ENCODE peak calls at places on chromosomes 11 and 22, in four cellular contexts. W is K562, T is HepG2, U is H1. M is an unnamed sample.

GRCh38 chr11:86291466-86292262 is 10.4 kb upstream of the HIKESHI start:
- DNase-seq in W (peak; percentile 57), U (no peak), T (peak; percentile 70), M (peak; percentile 49)

GRCh38 chr11:13229136-13229535 is 48.5 kb upstream of the BMAL1 start:
- DNase-seq in W (no peak), U (no peak), T (no peak), M (no peak)

GRCh38 chr22:45163074-45163416 is 680 bp upstream of the NUP50 start:
- DNase-seq in U (no peak), T (no peak), W (peak; percentile 20), M (peak; percentile 8)

GRCh38 chr22:43828711-43829447 is 16.8 kb upstream of the EFCAB6 start:
- DNase-seq in T (no peak), U (no peak), W (no peak), M (no peak)

GRCh38 chr11:5992150-5992549 is 5.4 kb upstream of the OR52L1 start:
- DNase-seq in T (no peak), U (no peak), W (no peak), M (no peak)

GRCh38 chr11:17839973-17840611 is 105.5 kb downstream of the KCNC1 start:
- DNase-seq in T (no peak), U (no peak), W (no peak), M (no peak)

GRCh38 chr11:834371-835316 is 1.9 kb downstream of the CD151 start:
- DNase-seq in U (no peak), T (no peak), W (no peak), M (peak; percentile 81)

GRCh38 chr11:93481279-93481678 is 61.9 kb downstream of the SMCO4 start:
- DNase-seq in U (no peak), W (no peak), T (no peak), M (no peak)

GRCh38 chr11:99370557-99371200 is 349.9 kb downstream of the CNTN5 start:
- DNase-seq in W (no peak), T (no peak), U (no peak), M (no peak)

GRCh38 chr11:94424662-94425061 is 23.4 kb upstream of the GPR83 start:
- DNase-seq in W (no peak), T (no peak), U (no peak), M (no peak)

GRCh38 chr22:31036671-31037550 is 44.2 kb upstream of the SMTN start:
- DNase-seq in W (no peak), T (no peak), U (no peak), M (peak; percentile 60)

GRCh38 chr11:70582886-70583641 is 184.7 kb downstream of the CTTN start:
- DNase-seq in T (no peak), U (no peak), W (no peak), M (no peak)

GRCh38 chr11:67680701-67681472 is 6.5 kb upstream of the ALDH3B2 start:
- DNase-seq in U (no peak), T (no peak), W (no peak), M (no peak)

GRCh38 chr11:66489636-66490035 is 9.4 kb downstream of the DPP3 start:
- DNase-seq in T (no peak), W (no peak), U (no peak), M (no peak)

GRCh38 chr11:70862093-70862492 is 390.3 kb downstream of the SHANK2 start:
- DNase-seq in U (no peak), T (no peak), W (no peak), M (no peak)

GRCh38 chr11:35362571-35362980 is 56.8 kb downstream of the SLC1A2 start:
- DNase-seq in U (no peak), T (no peak), W (no peak), M (no peak)

GRCh38 chr22:29617922-29618629 is 14.6 kb downstream of the NF2 start:
- DNase-seq in T (no peak), W (no peak), U (no peak), M (no peak)

GRCh38 chr11:88174627-88175003 is 628 bp downstream of the RAB38 start:
- DNase-seq in W (no peak), U (peak; percentile 5), T (no peak), M (peak; percentile 24)

GRCh38 chr22:36465232-36466021 is 16.0 kb downstream of the TXN2 start:
- DNase-seq in T (peak; percentile 31), W (no peak), U (no peak), M (peak; percentile 87)

GRCh38 chr11:68149417-68149816 is 28.2 kb upstream of the CHKA start:
- DNase-seq in W (no peak), T (no peak), U (no peak), M (no peak)

GRCh38 chr11:19874241-19874640 is 161.6 kb downstream of the NAV2 start:
- DNase-seq in T (no peak), W (no peak), U (no peak), M (no peak)

GRCh38 chr11:122559734-122560382 is 95.7 kb upstream of the UBASH3B start:
- DNase-seq in T (peak; percentile 24), U (peak; percentile 88), W (no peak), M (peak; percentile 38)

GRCh38 chr11:8839306-8839956 is 71.6 kb upstream of the AKIP1 start:
- DNase-seq in T (no peak), U (no peak), W (no peak), M (no peak)

GRCh38 chr11:25351091-25351803 is 854.4 kb downstream of the LUZP2 start:
- DNase-seq in U (no peak), T (no peak), W (no peak), M (no peak)

GRCh38 chr11:120130176-120130980 is 7.5 kb downstream of the TRIM29 start:
- DNase-seq in U (no peak), W (no peak), T (no peak), M (no peak)

GRCh38 chr11:77081976-77082836 is 15.4 kb downstream of the CAPN5 start:
- DNase-seq in U (no peak), T (no peak), W (no peak), M (no peak)

GRCh38 chr11:126857860-126858808 is 142.4 kb downstream of the KIRREL3 start:
- DNase-seq in T (no peak), W (no peak), U (no peak), M (peak; percentile 26)

GRCh38 chr11:119222308-119222707 is 16.2 kb downstream of the CBL start:
- DNase-seq in T (no peak), W (no peak), U (no peak), M (no peak)

GRCh38 chr22:19996694-19997384 is 19.8 kb downstream of the ARVCF start:
- DNase-seq in W (no peak), T (no peak), U (no peak), M (no peak)

GRCh38 chr11:64076764-64077163 is 41.0 kb downstream of the FLRT1 start:
- DNase-seq in W (no peak), T (no peak), U (no peak), M (no peak)

GRCh38 chr22:29700206-29700948 is 19.4 kb upstream of the CABP7 start:
- DNase-seq in T (no peak), W (no peak), U (no peak), M (no peak)

DNA sequence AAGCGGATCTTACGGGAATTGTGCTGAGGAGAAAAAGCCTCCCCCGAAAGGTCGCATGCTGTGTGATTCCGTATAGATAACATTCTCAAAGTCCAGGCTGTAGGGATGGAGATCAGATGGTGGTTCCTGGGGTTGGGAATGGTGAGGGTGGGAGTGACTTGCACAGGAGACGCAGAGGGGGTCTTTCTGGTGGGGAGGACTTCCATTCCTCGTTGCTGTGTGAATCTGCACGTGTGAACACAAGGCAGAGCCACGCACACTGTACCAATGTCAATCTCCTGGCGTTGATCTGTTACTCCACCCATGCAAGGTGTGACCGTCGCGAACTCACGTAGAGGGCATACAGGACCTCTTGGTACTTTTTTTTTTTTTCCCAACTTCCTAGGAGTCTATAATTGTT is 59.0 kb upstream of the KCNQ1OT1 start:
- DNase-seq in W (no peak), U (no peak), T (no peak), M (no peak)
- TF ChIP-seq PHF8 in W (no peak), U (no peak), T (no peak), M (no peak)

GRCh38 chr11:47886096-47886495 is 37.9 kb upstream of the NUP160 start:
- DNase-seq in W (no peak), T (no peak), U (no peak), M (no peak)
- TF ChIP-seq PHF8 in W (no peak), T (no peak), U (no peak), M (no peak)

GRCh38 chr11:47626234-47626633 is 16.1 kb downstream of the MTCH2 start:
- DNase-seq in W (no peak), T (no peak), U (no peak), M (no peak)

GRCh38 chr11:47631473-47631872 is 10.9 kb downstream of the MTCH2 start:
- DNase-seq in W (no peak), T (no peak), U (no peak), M (no peak)
- TF ChIP-seq PHF8 in W (no peak), T (no peak), U (no peak), M (no peak)

GRCh38 chr11:83064011-83064410 is 7.7 kb downstream of the RAB30 start:
- DNase-seq in U (no peak), W (no peak), T (no peak), M (no peak)

GRCh38 chr11:83068573-83068972 is 3.1 kb downstream of the RAB30 start:
- DNase-seq in U (no peak), T (no peak), W (no peak), M (no peak)

GRCh38 chr11:83061883-83062282 is 9.8 kb downstream of the RAB30 start:
- DNase-seq in T (no peak), U (no peak), W (no peak), M (no peak)

GRCh38 chr11:83060965-83061364 is 10.7 kb downstream of the RAB30 start:
- DNase-seq in W (no peak), T (no peak), U (no peak), M (no peak)

GRCh38 chr11:83063073-83063754 is 8.5 kb downstream of the RAB30 start:
- DNase-seq in U (no peak), T (no peak), W (no peak), M (no peak)
- TF ChIP-seq PHF8 in U (no peak), T (no peak), W (no peak), M (no peak)

GRCh38 chr22:41401781-41402648 is 20.3 kb downstream of the TEF start:
- DNase-seq in T (peak; percentile 70), U (no peak), W (no peak), M (peak; percentile 43)
- TF ChIP-seq PHF8 in T (no peak), U (no peak), W (no peak), M (no peak)

GRCh38 chr11:132026746-132027145 is 656.3 kb downstream of the NTM start:
- DNase-seq in T (no peak), W (no peak), U (no peak), M (no peak)
- TF ChIP-seq PHF8 in T (no peak), W (no peak), U (no peak), M (no peak)

GRCh38 chr11:125128450-125128849 is 17.0 kb upstream of the TMEM218 start:
- DNase-seq in T (no peak), U (no peak), W (no peak), M (no peak)

GRCh38 chr11:125123947-125124633 is 12.7 kb upstream of the TMEM218 start:
- DNase-seq in W (peak; percentile 50), U (no peak), T (peak; percentile 73), M (peak; percentile 84)

GRCh38 chr11:125117429-125117828 is 6.0 kb upstream of the TMEM218 start:
- DNase-seq in U (no peak), W (no peak), T (no peak), M (no peak)

GRCh38 chr11:125123194-125123946 is 11.9 kb upstream of the TMEM218 start:
- DNase-seq in U (no peak), T (no peak), W (no peak), M (no peak)
- TF ChIP-seq PHF8 in U (no peak), T (no peak), W (no peak), M (no peak)